ENCODE peak calls at places on chromosomes 3 and 15, in four cellular contexts. R is CD8-positive, alpha-beta T cell; X is body of pancreas; D is MM.1S. W is an unnamed sample.

GRCh38 chr3:64814360-64814759 is 126.6 kb upstream of the ADAMTS9 start:
- DNase-seq in R (no peak), X (no peak), D (peak; percentile 21), W (no peak)

GRCh38 chr3:187889601-187890404 is 144.5 kb upstream of the BCL6 start:
- DNase-seq in R (no peak), X (peak; percentile 9), D (peak; percentile 20), W (no peak)

GRCh38 chr3:10026084-10026890 is at the start of gene FANCD2:
- DNase-seq in R (peak; percentile 94), X (peak; percentile 88), D (peak; percentile 91), W (peak; percentile 86)

GRCh38 chr15:66703540-66703941 is 1.5 kb downstream of the SMAD6 start:
- DNase-seq in R (no peak), X (peak; percentile 60), D (peak; percentile 27), W (no peak)

GRCh38 chr15:66007663-66008262 is 138.5 kb downstream of the RAB11A start:
- DNase-seq in R (no peak), X (no peak), D (no peak), W (no peak)

GRCh38 chr3:157865449-157865862 is 240.8 kb downstream of the SHOX2 start:
- DNase-seq in R (peak; percentile 25), X (peak; percentile 26), D (peak; percentile 70), W (peak; percentile 5)

GRCh38 chr3:161939919-161940693 is 443.5 kb downstream of the OTOL1 start:
- DNase-seq in R (no peak), X (no peak), D (no peak), W (no peak)

GRCh38 chr15:54884312-54884711 is 312.4 kb downstream of the RSL24D1 start:
- DNase-seq in R (no peak), X (no peak), D (no peak), W (no peak)

GRCh38 chr15:40936709-40937666 is 7.8 kb downstream of the DLL4 start:
- DNase-seq in R (no peak), X (no peak), D (no peak), W (no peak)

GRCh38 chr3:197154-197855 is 742 bp downstream of the CHL1 start:
- DNase-seq in R (no peak), X (peak; percentile 9), D (no peak), W (no peak)

GRCh38 chr15:38224486-38224885 is 28.1 kb upstream of the SPRED1 start:
- DNase-seq in R (no peak), X (no peak), D (no peak), W (no peak)

GRCh38 chr3:24254649-24255048 is 240.0 kb downstream of the THRB start:
- DNase-seq in R (no peak), X (no peak), D (no peak), W (no peak)

GRCh38 chr3:194745427-194746184 is 59.9 kb downstream of the FAM43A start:
- DNase-seq in R (no peak), X (no peak), D (no peak), W (peak; percentile 87)

GRCh38 chr3:174342206-174342605 is 516.9 kb upstream of the NAALADL2 start:
- DNase-seq in R (no peak), X (no peak), D (no peak), W (no peak)

GRCh38 chr15:80606571-80606970 is 88.5 kb upstream of the ABHD17C start:
- DNase-seq in R (no peak), X (no peak), D (no peak), W (no peak)

GRCh38 chr3:37795431-37796061 is 66.1 kb upstream of the CTDSPL start:
- DNase-seq in R (no peak), X (peak; percentile 37), D (no peak), W (no peak)

GRCh38 chr3:160554980-160555379 is 10.4 kb downstream of the KPNA4 start:
- DNase-seq in R (no peak), X (no peak), D (no peak), W (no peak)
- H3K4me1 ChIP-seq in R (peaks cover 22% of the 10 kb centered on the region), X (peaks cover 20% of the 10 kb centered on the region), D (no peaks in the 10 kb centered on the region), W (no peaks in the 10 kb centered on the region)

GRCh38 chr3:46845397-46845859 is 17.8 kb downstream of the MYL3 start:
- DNase-seq in R (no peak), X (peak; percentile 76), D (no peak), W (no peak)
- H3K27ac ChIP-seq in R (peak overlapping the region; percentile 36), X (peak overlapping the region; percentile 71), D (no peak overlapping the region), W (peak overlapping the region; percentile 80)

DNA sequence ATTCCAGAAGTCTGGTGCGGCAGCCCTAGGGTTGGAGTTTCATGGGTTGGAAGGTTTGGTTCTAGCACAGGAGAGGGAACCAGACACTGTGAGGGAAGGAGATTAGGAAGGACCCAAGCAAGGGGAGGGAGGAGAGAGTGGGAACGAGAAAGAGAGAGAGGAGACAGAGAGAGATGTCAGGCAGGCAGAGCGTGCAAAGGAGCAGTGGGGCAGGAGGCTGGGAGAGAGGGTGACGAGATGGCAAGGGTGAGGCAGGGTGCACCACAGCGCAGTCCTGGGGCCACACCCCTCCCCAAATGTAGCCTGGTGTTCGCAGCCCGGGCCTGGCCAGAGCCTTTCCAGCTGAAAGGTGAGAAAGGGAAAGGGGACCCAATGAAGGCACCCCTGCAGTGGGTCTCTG is 162.9 kb upstream of the TLE3 start:
- DNase-seq in R (no peak), X (no peak), D (no peak), W (no peak)
- H3K4me1 ChIP-seq in R (peaks cover 43% of the 10 kb centered on the region), X (peaks cover 13% of the 10 kb centered on the region), D (peaks cover 39% of the 10 kb centered on the region), W (no peaks in the 10 kb centered on the region)

GRCh38 chr3:46478341-46478740 is 13.6 kb upstream of the LTF start:
- DNase-seq in R (no peak), X (no peak), D (no peak), W (no peak)
- H3K27ac ChIP-seq in R (no peak overlapping the region), X (no peak overlapping the region), D (no peak overlapping the region), W (no peak overlapping the region)

GRCh38 chr15:53830707-53831386 is 71.4 kb upstream of the WDR72 start:
- DNase-seq in R (no peak), X (peak; percentile 16), D (no peak), W (peak; percentile 37)

GRCh38 chr15:53834214-53834613 is 74.8 kb upstream of the WDR72 start:
- DNase-seq in R (no peak), X (no peak), D (no peak), W (no peak)

GRCh38 chr15:53829471-53829870 is 70.0 kb upstream of the WDR72 start:
- DNase-seq in R (no peak), X (no peak), D (no peak), W (no peak)

GRCh38 chr15:53833134-53833624 is 73.7 kb upstream of the WDR72 start:
- DNase-seq in R (no peak), X (peak; percentile 31), D (no peak), W (no peak)

DNA sequence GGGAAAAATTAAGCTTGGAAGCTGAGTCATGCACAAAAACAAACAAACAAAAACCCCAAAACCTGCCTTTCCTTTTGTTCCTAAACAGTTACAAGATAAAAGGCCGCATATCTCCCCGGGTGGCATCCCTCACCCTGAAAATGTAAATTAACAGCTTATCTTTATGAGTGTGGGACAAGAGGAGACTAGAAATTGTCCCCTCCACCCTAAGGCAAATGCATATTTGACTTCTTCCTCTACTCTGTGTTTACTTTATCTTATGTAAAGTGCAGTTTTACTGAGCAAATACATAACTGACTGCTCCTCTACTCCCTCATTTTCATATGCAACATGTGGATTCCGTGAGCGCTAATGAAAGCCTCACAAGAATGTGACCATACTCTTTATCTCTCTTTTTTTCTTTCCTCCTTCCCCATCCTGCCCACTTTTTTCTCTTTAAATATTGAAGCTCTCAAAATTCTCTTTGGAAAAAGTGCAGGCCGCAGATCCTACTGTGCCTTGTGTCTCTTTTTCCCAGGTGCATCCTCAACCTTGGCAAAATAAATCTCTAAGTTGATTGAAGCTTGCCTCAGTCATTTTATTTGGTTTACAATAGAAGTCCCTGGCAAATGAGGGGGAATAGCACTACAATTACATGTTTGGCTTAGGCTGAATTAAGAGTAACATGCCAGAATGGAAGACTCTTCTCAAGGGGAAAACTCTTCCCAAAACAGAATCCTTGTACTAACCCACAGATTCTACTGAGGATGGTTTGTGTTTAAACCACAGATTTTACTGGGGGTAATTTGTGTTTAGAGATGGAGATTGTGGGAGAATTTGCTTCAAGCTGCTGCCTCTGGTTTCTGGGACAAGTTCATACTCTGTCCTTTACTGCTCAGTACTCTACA is 72.7 kb upstream of the WDR72 start:
- DNase-seq in R (no peak), X (no peak), D (no peak), W (peak; percentile 15)
- H3K4me1 ChIP-seq in R (no peaks in the 10 kb centered on the region), X (peaks cover 7% of the 10 kb centered on the region), D (no peaks in the 10 kb centered on the region), W (no peaks in the 10 kb centered on the region)

DNA sequence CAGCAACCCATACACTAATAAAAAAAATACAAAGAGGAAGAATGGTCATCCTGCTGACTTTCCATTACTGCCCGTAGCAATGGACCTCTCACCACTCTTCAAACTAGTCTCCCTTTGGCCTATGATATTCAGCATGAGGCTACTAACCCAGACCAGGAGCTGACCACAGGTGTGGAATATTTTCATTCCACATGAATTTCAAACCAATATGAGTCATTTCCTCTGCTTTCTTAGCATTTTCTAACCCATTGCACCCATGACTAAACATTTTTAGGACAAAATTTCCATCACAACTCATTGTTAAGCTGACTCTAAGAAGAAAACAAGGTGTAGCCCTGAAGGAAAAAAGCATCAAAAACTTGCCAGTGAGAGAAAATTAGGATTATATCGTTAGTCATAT is 34.0 kb upstream of the ZPLD1 start:
- DNase-seq in R (no peak), X (no peak), D (no peak), W (no peak)
- H3K27ac ChIP-seq in R (no peak overlapping the region), X (no peak overlapping the region), D (no peak overlapping the region), W (no peak overlapping the region)

GRCh38 chr15:68151277-68151676 is 53.9 kb downstream of the CALML4 start:
- DNase-seq in R (no peak), X (no peak), D (no peak), W (no peak)

GRCh38 chr15:68154923-68155559 is 50.1 kb downstream of the CALML4 start:
- DNase-seq in R (peak; percentile 12), X (peak; percentile 60), D (peak; percentile 61), W (peak; percentile 72)

GRCh38 chr15:68158046-68158628 is 47.0 kb downstream of the CALML4 start:
- DNase-seq in R (no peak), X (no peak), D (no peak), W (no peak)

GRCh38 chr15:68152342-68152741 is 52.8 kb downstream of the CALML4 start:
- DNase-seq in R (no peak), X (no peak), D (no peak), W (no peak)

DNA sequence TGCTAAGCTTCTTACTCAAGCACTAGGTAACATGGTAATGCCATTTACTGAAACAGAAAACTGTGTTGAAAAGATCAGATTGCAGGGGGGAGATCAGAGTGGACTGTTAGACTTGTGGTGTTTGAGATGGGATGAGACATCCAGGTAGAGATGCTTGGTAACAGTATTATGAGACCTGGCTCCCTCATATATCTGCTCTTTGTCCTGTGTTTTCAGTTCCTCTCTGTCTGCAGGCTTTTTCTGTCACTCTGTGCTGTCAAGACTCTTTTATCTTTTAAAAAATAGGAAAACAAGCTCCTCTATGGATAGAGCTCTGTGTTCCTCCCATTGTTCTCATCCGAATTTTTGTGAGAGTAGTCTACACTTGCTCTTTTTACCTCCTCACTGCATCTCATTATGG is 48.1 kb downstream of the CALML4 start:
- DNase-seq in R (no peak), X (no peak), D (no peak), W (no peak)
- H3K4me1 ChIP-seq in R (no peaks in the 10 kb centered on the region), X (peaks cover 18% of the 10 kb centered on the region), D (peaks cover 12% of the 10 kb centered on the region), W (no peaks in the 10 kb centered on the region)

GRCh38 chr3:186286114-186286513 is 75.9 kb downstream of the DGKG start:
- DNase-seq in R (no peak), X (no peak), D (no peak), W (no peak)

GRCh38 chr3:186290791-186291190 is 71.2 kb downstream of the DGKG start:
- DNase-seq in R (no peak), X (no peak), D (no peak), W (no peak)

GRCh38 chr3:186283651-186284445 is 78.2 kb downstream of the DGKG start:
- DNase-seq in R (no peak), X (no peak), D (no peak), W (no peak)

GRCh38 chr3:186284661-186285060 is 77.4 kb downstream of the DGKG start:
- DNase-seq in R (no peak), X (no peak), D (no peak), W (no peak)

GRCh38 chr3:186287723-186288122 is 74.3 kb downstream of the DGKG start:
- DNase-seq in R (no peak), X (no peak), D (no peak), W (no peak)
- H3K27ac ChIP-seq in R (no peak overlapping the region), X (no peak overlapping the region), D (no peak overlapping the region), W (no peak overlapping the region)